ENCODE peak calls at places on chromosomes 13 and 19, in eight cellular contexts. O, Z, D, N, M, X, A and W are unnamed samples.

GRCh38 chr13:49627831-49628652 is at the start of gene ARL11:
- DNase-seq in O (no peak), Z (no peak), D (no peak), N (peak; percentile 79), M (peak; percentile 10), X (no peak), A (no peak), W (no peak)

GRCh38 chr19:16229322-16229641 is 31.6 kb downstream of the AP1M1 start:
- DNase-seq in O (no peak), Z (no peak), D (no peak), N (no peak), M (no peak), X (no peak), A (no peak), W (no peak)

GRCh38 chr13:28533049-28533436 is 38.1 kb upstream of the FLT1 start:
- DNase-seq in O (no peak), Z (no peak), D (no peak), N (no peak), M (no peak), X (no peak), A (no peak), W (no peak)

GRCh38 chr13:79311456-79311855 is 94.6 kb downstream of the RBM26 start:
- DNase-seq in O (no peak), Z (no peak), D (no peak), N (no peak), M (no peak), X (no peak), A (no peak), W (no peak)

GRCh38 chr19:7787141-7787540 is 24.1 kb downstream of the CLEC4M start:
- DNase-seq in O (no peak), Z (no peak), D (peak; percentile 49), N (no peak), M (no peak), X (no peak), A (no peak), W (no peak)

GRCh38 chr19:11414544-11414943 is 4.6 kb downstream of the RGL3 start:
- DNase-seq in O (no peak), Z (no peak), D (no peak), N (no peak), M (no peak), X (peak; percentile 9), A (no peak), W (peak; percentile 22)

GRCh38 chr13:30529085-30529815 is 63.5 kb upstream of the HMGB1 start:
- DNase-seq in O (no peak), Z (no peak), D (no peak), N (no peak), M (no peak), X (no peak), A (no peak), W (no peak)

GRCh38 chr19:19261350-19262189 is 11.5 kb downstream of the TM6SF2 start:
- DNase-seq in O (no peak), Z (no peak), D (no peak), N (no peak), M (no peak), X (no peak), A (peak; percentile 57), W (no peak)

GRCh38 chr19:1469200-1469935 is 9.6 kb downstream of the C19orf25 start:
- DNase-seq in O (no peak), Z (no peak), D (no peak), N (no peak), M (no peak), X (no peak), A (peak; percentile 30), W (no peak)

GRCh38 chr19:19541572-19541971 is 3.5 kb downstream of the CILP2 start:
- DNase-seq in O (no peak), Z (no peak), D (no peak), N (no peak), M (no peak), X (no peak), A (no peak), W (no peak)

GRCh38 chr19:55283548-55284393 is at the start of gene BRSK1:
- DNase-seq in O (no peak), Z (peak; percentile 51), D (no peak), N (peak; percentile 71), M (peak; percentile 35), X (peak; percentile 82), A (peak; percentile 84), W (no peak)

GRCh38 chr13:60647547-60647946 is 250.5 kb downstream of the TDRD3 start:
- DNase-seq in O (no peak), Z (no peak), D (no peak), N (no peak), M (no peak), X (no peak), A (no peak), W (no peak)

GRCh38 chr13:29908917-29909755 is 58.7 kb upstream of the UBL3 start:
- DNase-seq in O (no peak), Z (no peak), D (no peak), N (no peak), M (no peak), X (no peak), A (no peak), W (no peak)

GRCh38 chr19:7356899-7357627 is 8.3 kb downstream of the ARHGEF18 start:
- DNase-seq in O (no peak), Z (no peak), D (no peak), N (no peak), M (no peak), X (no peak), A (no peak), W (no peak)

GRCh38 chr13:113350938-113351335 is 13.0 kb downstream of the GRTP1 start:
- DNase-seq in O (no peak), Z (no peak), D (no peak), N (no peak), M (no peak), X (no peak), A (no peak), W (no peak)

GRCh38 chr19:38277969-38278680 is 13.8 kb downstream of the SPINT2 start:
- DNase-seq in O (no peak), Z (no peak), D (peak; percentile 50), N (no peak), M (no peak), X (no peak), A (peak; percentile 86), W (no peak)

GRCh38 chr13:99965329-99966000 is 6.1 kb downstream of the ZIC5 start:
- DNase-seq in O (no peak), Z (no peak), D (no peak), N (no peak), M (no peak), X (no peak), A (no peak), W (no peak)

GRCh38 chr19:51726049-51726448 is 2.3 kb upstream of the HAS1 start:
- DNase-seq in O (no peak), Z (no peak), D (no peak), N (no peak), M (no peak), X (no peak), A (no peak), W (peak; percentile 16)

GRCh38 chr19:11138659-11139526 is 16.7 kb downstream of the SPC24 start:
- DNase-seq in O (no peak), Z (no peak), D (peak; percentile 40), N (no peak), M (no peak), X (no peak), A (peak; percentile 42), W (no peak)